ENCODE peak calls at places on chromosomes 11 and 22, in seven cellular contexts. One of them, this sample, is unnamed.

GRCh38 chr22:38135133-38135706 is 24.7 kb upstream of the BAIAP2L2 start:
- DNase-seq in cardiac fibroblast: peak; percentile 94
- DNase-seq in fibroblast of mammary gland: peak; percentile 94
- DNase-seq in GM23338: no peak
- DNase-seq in tibial artery: no peak
- DNase-seq in neural progenitor cell: no peak
- DNase-seq in hepatocyte: no peak
- DNase-seq in this sample: no peak

GRCh38 chr11:102208835-102209234 is 98.6 kb downstream of the YAP1 start:
- DNase-seq in cardiac fibroblast: no peak
- DNase-seq in fibroblast of mammary gland: no peak
- DNase-seq in GM23338: peak; percentile 76
- DNase-seq in tibial artery: no peak
- DNase-seq in neural progenitor cell: no peak
- DNase-seq in hepatocyte: no peak
- DNase-seq in this sample: no peak

GRCh38 chr11:17764446-17765218 is 30.1 kb downstream of the KCNC1 start:
- DNase-seq in cardiac fibroblast: no peak
- DNase-seq in fibroblast of mammary gland: no peak
- DNase-seq in GM23338: peak; percentile 20
- DNase-seq in tibial artery: no peak
- DNase-seq in neural progenitor cell: peak; percentile 93
- DNase-seq in hepatocyte: no peak
- DNase-seq in this sample: no peak

GRCh38 chr11:125071408-125071807 is 8.3 kb downstream of the SLC37A2 start:
- DNase-seq in cardiac fibroblast: no peak
- DNase-seq in fibroblast of mammary gland: no peak
- DNase-seq in GM23338: no peak
- DNase-seq in tibial artery: peak; percentile 55
- DNase-seq in neural progenitor cell: no peak
- DNase-seq in hepatocyte: no peak
- DNase-seq in this sample: no peak

GRCh38 chr22:30790366-30790765 is 95.7 kb downstream of the OSBP2 start:
- DNase-seq in cardiac fibroblast: no peak
- DNase-seq in fibroblast of mammary gland: peak; percentile 10
- DNase-seq in GM23338: no peak
- DNase-seq in tibial artery: no peak
- DNase-seq in neural progenitor cell: no peak
- DNase-seq in hepatocyte: no peak
- DNase-seq in this sample: no peak

GRCh38 chr11:117187007-117187406 is 8.5 kb downstream of the SIDT2 start:
- DNase-seq in cardiac fibroblast: no peak
- DNase-seq in fibroblast of mammary gland: no peak
- DNase-seq in GM23338: no peak
- DNase-seq in tibial artery: no peak
- DNase-seq in neural progenitor cell: no peak
- DNase-seq in hepatocyte: no peak
- DNase-seq in this sample: no peak

GRCh38 chr11:61587541-61587941 is 6.7 kb upstream of the SYT7 start:
- DNase-seq in cardiac fibroblast: no peak
- DNase-seq in fibroblast of mammary gland: peak; percentile 35
- DNase-seq in GM23338: peak; percentile 90
- DNase-seq in tibial artery: no peak
- DNase-seq in neural progenitor cell: peak; percentile 87
- DNase-seq in hepatocyte: peak; percentile 81
- DNase-seq in this sample: no peak

GRCh38 chr11:112526699-112527410 is 266.2 kb upstream of the PLET1 start:
- DNase-seq in cardiac fibroblast: no peak
- DNase-seq in fibroblast of mammary gland: peak; percentile 2
- DNase-seq in GM23338: no peak
- DNase-seq in tibial artery: no peak
- DNase-seq in neural progenitor cell: no peak
- DNase-seq in hepatocyte: peak; percentile 25
- DNase-seq in this sample: no peak

GRCh38 chr11:96317985-96318384 is 25.0 kb downstream of the MAML2 start:
- DNase-seq in cardiac fibroblast: no peak
- DNase-seq in fibroblast of mammary gland: no peak
- DNase-seq in GM23338: no peak
- DNase-seq in tibial artery: no peak
- DNase-seq in neural progenitor cell: no peak
- DNase-seq in hepatocyte: no peak
- DNase-seq in this sample: no peak

GRCh38 chr22:44143596-44143995 is 37.1 kb upstream of the PARVG start:
- DNase-seq in cardiac fibroblast: no peak
- DNase-seq in fibroblast of mammary gland: no peak
- DNase-seq in GM23338: peak; percentile 39
- DNase-seq in tibial artery: no peak
- DNase-seq in neural progenitor cell: no peak
- DNase-seq in hepatocyte: no peak
- DNase-seq in this sample: no peak

GRCh38 chr11:127334466-127334865 is 333.9 kb upstream of the KIRREL3 start:
- DNase-seq in cardiac fibroblast: no peak
- DNase-seq in fibroblast of mammary gland: no peak
- DNase-seq in GM23338: peak; percentile 56
- DNase-seq in tibial artery: no peak
- DNase-seq in neural progenitor cell: no peak
- DNase-seq in hepatocyte: no peak
- DNase-seq in this sample: no peak

GRCh38 chr11:68796779-68797178 is 44.9 kb downstream of the CPT1A start:
- DNase-seq in cardiac fibroblast: no peak
- DNase-seq in fibroblast of mammary gland: no peak
- DNase-seq in GM23338: no peak
- DNase-seq in tibial artery: no peak
- DNase-seq in neural progenitor cell: no peak
- DNase-seq in hepatocyte: no peak
- DNase-seq in this sample: no peak

GRCh38 chr22:20565079-20565734 is 57.8 kb downstream of the MED15 start:
- DNase-seq in cardiac fibroblast: no peak
- DNase-seq in fibroblast of mammary gland: peak; percentile 60
- DNase-seq in GM23338: no peak
- DNase-seq in tibial artery: no peak
- DNase-seq in neural progenitor cell: no peak
- DNase-seq in hepatocyte: no peak
- DNase-seq in this sample: no peak

GRCh38 chr11:65719887-65720236 is 736 bp downstream of the RNASEH2C start:
- DNase-seq in cardiac fibroblast: peak; percentile 44
- DNase-seq in fibroblast of mammary gland: peak; percentile 52
- DNase-seq in GM23338: no peak
- DNase-seq in tibial artery: no peak
- DNase-seq in neural progenitor cell: no peak
- DNase-seq in hepatocyte: peak; percentile 38
- DNase-seq in this sample: no peak

GRCh38 chr11:63489879-63490278 is 1.1 kb downstream of the PLAAT5 start:
- DNase-seq in cardiac fibroblast: peak; percentile 10
- DNase-seq in fibroblast of mammary gland: peak; percentile 26
- DNase-seq in GM23338: peak; percentile 74
- DNase-seq in tibial artery: no peak
- DNase-seq in neural progenitor cell: peak; percentile 75
- DNase-seq in hepatocyte: no peak
- DNase-seq in this sample: no peak

GRCh38 chr11:119116601-119117000 is 4.8 kb upstream of the HINFP start:
- DNase-seq in cardiac fibroblast: no peak
- DNase-seq in fibroblast of mammary gland: no peak
- DNase-seq in GM23338: no peak
- DNase-seq in tibial artery: no peak
- DNase-seq in neural progenitor cell: no peak
- DNase-seq in hepatocyte: no peak
- DNase-seq in this sample: no peak

GRCh38 chr11:44727373-44728084 is 767 bp downstream of the TSPAN18 start:
- DNase-seq in cardiac fibroblast: peak; percentile 67
- DNase-seq in fibroblast of mammary gland: peak; percentile 52
- DNase-seq in GM23338: peak; percentile 89
- DNase-seq in tibial artery: peak; percentile 72
- DNase-seq in neural progenitor cell: peak; percentile 94
- DNase-seq in hepatocyte: peak; percentile 91
- DNase-seq in this sample: peak; percentile 16

GRCh38 chr11:120817131-120817530 is 206.8 kb upstream of the TBCEL start:
- DNase-seq in cardiac fibroblast: no peak
- DNase-seq in fibroblast of mammary gland: no peak
- DNase-seq in GM23338: no peak
- DNase-seq in tibial artery: no peak
- DNase-seq in neural progenitor cell: no peak
- DNase-seq in hepatocyte: no peak
- DNase-seq in this sample: no peak

GRCh38 chr11:9758676-9759518 is 95.0 kb downstream of the SWAP70 start:
- DNase-seq in cardiac fibroblast: peak; percentile 83
- DNase-seq in fibroblast of mammary gland: peak; percentile 76
- DNase-seq in GM23338: peak; percentile 64
- DNase-seq in tibial artery: peak; percentile 83
- DNase-seq in neural progenitor cell: peak; percentile 64
- DNase-seq in hepatocyte: peak; percentile 90
- DNase-seq in this sample: no peak

GRCh38 chr11:107682182-107682971 is 29.5 kb downstream of the SLN start:
- DNase-seq in cardiac fibroblast: no peak
- DNase-seq in fibroblast of mammary gland: no peak
- DNase-seq in GM23338: no peak
- DNase-seq in tibial artery: no peak
- DNase-seq in neural progenitor cell: no peak
- DNase-seq in hepatocyte: no peak
- DNase-seq in this sample: no peak

GRCh38 chr11:107688322-107688918 is 23.4 kb downstream of the SLN start:
- DNase-seq in cardiac fibroblast: no peak
- DNase-seq in fibroblast of mammary gland: no peak
- DNase-seq in GM23338: no peak
- DNase-seq in tibial artery: no peak
- DNase-seq in neural progenitor cell: no peak
- DNase-seq in hepatocyte: no peak
- DNase-seq in this sample: no peak

GRCh38 chr11:107683070-107683469 is 28.8 kb downstream of the SLN start:
- DNase-seq in cardiac fibroblast: no peak
- DNase-seq in fibroblast of mammary gland: no peak
- DNase-seq in GM23338: no peak
- DNase-seq in tibial artery: no peak
- DNase-seq in neural progenitor cell: no peak
- DNase-seq in hepatocyte: no peak
- DNase-seq in this sample: no peak

GRCh38 chr11:107679255-107680024 is 32.4 kb downstream of the SLN start:
- DNase-seq in cardiac fibroblast: no peak
- DNase-seq in fibroblast of mammary gland: no peak
- DNase-seq in GM23338: no peak
- DNase-seq in tibial artery: no peak
- DNase-seq in neural progenitor cell: no peak
- DNase-seq in hepatocyte: no peak
- DNase-seq in this sample: no peak

GRCh38 chr11:107683807-107684206 is 28.0 kb downstream of the SLN start:
- DNase-seq in cardiac fibroblast: peak; percentile 36
- DNase-seq in fibroblast of mammary gland: peak; percentile 29
- DNase-seq in GM23338: peak; percentile 88
- DNase-seq in tibial artery: no peak
- DNase-seq in neural progenitor cell: peak; percentile 31
- DNase-seq in hepatocyte: no peak
- DNase-seq in this sample: no peak
- TF ChIP-seq CTCF in cardiac fibroblast: peak; percentile 58
- TF ChIP-seq CTCF in fibroblast of mammary gland: peak; percentile 58
- TF ChIP-seq CTCF in GM23338: peak; percentile 53
- TF ChIP-seq CTCF in tibial artery: peak; percentile 20
- TF ChIP-seq CTCF in neural progenitor cell: peak; percentile 56
- TF ChIP-seq CTCF in hepatocyte: no peak
- TF ChIP-seq CTCF in this sample: peak; percentile 52

GRCh38 chr11:67732045-67732787 is 57.8 kb upstream of the ALDH3B2 start:
- DNase-seq in cardiac fibroblast: no peak
- DNase-seq in fibroblast of mammary gland: no peak
- DNase-seq in GM23338: peak; percentile 66
- DNase-seq in tibial artery: no peak
- DNase-seq in neural progenitor cell: peak; percentile 58
- DNase-seq in hepatocyte: peak; percentile 52
- DNase-seq in this sample: no peak
- H3K4me3 ChIP-seq in cardiac fibroblast: no peak overlapping the region
- H3K4me3 ChIP-seq in fibroblast of mammary gland: no peak overlapping the region
- H3K4me3 ChIP-seq in GM23338: peak overlapping the region; percentile 59
- H3K4me3 ChIP-seq in tibial artery: no peak overlapping the region
- H3K4me3 ChIP-seq in neural progenitor cell: peak overlapping the region; percentile 47
- H3K4me3 ChIP-seq in hepatocyte: no peak overlapping the region
- H3K4me3 ChIP-seq in this sample: no peak overlapping the region

GRCh38 chr11:79369094-79369493 is 71.7 kb downstream of the TENM4 start:
- DNase-seq in cardiac fibroblast: no peak
- DNase-seq in fibroblast of mammary gland: no peak
- DNase-seq in GM23338: no peak
- DNase-seq in tibial artery: no peak
- DNase-seq in neural progenitor cell: no peak
- DNase-seq in hepatocyte: no peak
- DNase-seq in this sample: no peak

GRCh38 chr11:79367844-79368243 is 73.0 kb downstream of the TENM4 start:
- DNase-seq in cardiac fibroblast: no peak
- DNase-seq in fibroblast of mammary gland: no peak
- DNase-seq in GM23338: no peak
- DNase-seq in tibial artery: no peak
- DNase-seq in neural progenitor cell: no peak
- DNase-seq in hepatocyte: no peak
- DNase-seq in this sample: no peak

GRCh38 chr11:79371724-79372123 is 69.1 kb downstream of the TENM4 start:
- DNase-seq in cardiac fibroblast: no peak
- DNase-seq in fibroblast of mammary gland: no peak
- DNase-seq in GM23338: no peak
- DNase-seq in tibial artery: no peak
- DNase-seq in neural progenitor cell: no peak
- DNase-seq in hepatocyte: no peak
- DNase-seq in this sample: no peak

GRCh38 chr11:79374707-79375106 is 66.1 kb downstream of the TENM4 start:
- DNase-seq in cardiac fibroblast: no peak
- DNase-seq in fibroblast of mammary gland: no peak
- DNase-seq in GM23338: peak; percentile 20
- DNase-seq in tibial artery: no peak
- DNase-seq in neural progenitor cell: peak; percentile 24
- DNase-seq in hepatocyte: no peak
- DNase-seq in this sample: no peak

DNA sequence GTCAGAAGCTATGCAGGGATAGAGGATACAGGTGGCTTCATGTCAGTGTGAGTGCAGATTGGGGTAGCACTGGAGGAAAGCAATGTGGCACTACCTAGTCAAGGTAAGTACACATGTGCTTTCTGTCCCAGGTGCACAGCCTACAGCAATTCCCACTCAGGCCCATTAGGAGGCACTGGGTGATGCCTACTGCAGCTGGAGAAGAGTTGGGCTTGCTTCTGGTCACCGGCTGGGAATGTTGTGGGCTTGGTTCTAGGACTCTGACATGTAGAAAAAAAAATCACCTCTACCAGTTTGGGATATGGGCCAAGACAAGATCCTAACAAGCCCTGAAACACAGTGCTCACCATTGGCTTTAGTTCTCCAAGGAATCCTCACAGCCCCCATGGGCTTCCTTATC is 69.7 kb downstream of the TENM4 start:
- DNase-seq in cardiac fibroblast: no peak
- DNase-seq in fibroblast of mammary gland: no peak
- DNase-seq in GM23338: peak; percentile 40
- DNase-seq in tibial artery: no peak
- DNase-seq in neural progenitor cell: no peak
- DNase-seq in hepatocyte: no peak
- DNase-seq in this sample: no peak
- TF ChIP-seq CTCF in cardiac fibroblast: no peak
- TF ChIP-seq CTCF in fibroblast of mammary gland: no peak
- TF ChIP-seq CTCF in GM23338: peak; percentile 56
- TF ChIP-seq CTCF in tibial artery: no peak
- TF ChIP-seq CTCF in neural progenitor cell: no peak
- TF ChIP-seq CTCF in hepatocyte: no peak
- TF ChIP-seq CTCF in this sample: no peak

DNA sequence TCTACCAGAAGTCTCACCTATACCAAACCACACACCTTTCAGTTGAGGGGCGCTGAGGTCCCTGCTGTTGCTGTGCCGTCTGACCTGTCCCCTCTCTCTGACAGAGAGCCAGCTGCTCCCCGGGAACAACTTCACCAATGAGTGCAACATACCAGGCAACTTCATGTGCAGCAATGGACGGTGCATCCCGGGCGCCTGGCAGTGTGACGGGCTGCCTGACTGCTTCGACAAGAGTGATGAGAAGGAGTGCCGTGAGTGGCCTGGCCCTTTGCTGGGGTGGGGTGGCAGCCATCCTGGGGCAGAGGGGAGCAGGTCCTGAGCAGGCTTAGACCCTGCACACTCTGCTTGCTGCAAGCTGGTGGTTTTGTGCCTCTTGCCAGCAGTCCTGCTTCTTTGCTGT is 92.1 kb downstream of the LDLRAD3 start:
- DNase-seq in cardiac fibroblast: no peak
- DNase-seq in fibroblast of mammary gland: no peak
- DNase-seq in GM23338: no peak
- DNase-seq in tibial artery: no peak
- DNase-seq in neural progenitor cell: no peak
- DNase-seq in hepatocyte: no peak
- DNase-seq in this sample: no peak
- H3K4me3 ChIP-seq in cardiac fibroblast: no peak overlapping the region
- H3K4me3 ChIP-seq in fibroblast of mammary gland: no peak overlapping the region
- H3K4me3 ChIP-seq in GM23338: no peak overlapping the region
- H3K4me3 ChIP-seq in tibial artery: no peak overlapping the region
- H3K4me3 ChIP-seq in neural progenitor cell: no peak overlapping the region
- H3K4me3 ChIP-seq in hepatocyte: no peak overlapping the region
- H3K4me3 ChIP-seq in this sample: no peak overlapping the region

This sample was measured in GM12864.